ENCODE peak calls at places on chromosomes 7 and 10, in eight cellular contexts. B is A549; W is stimulated activated CD4-positive, alpha-beta T cell treated with anti-CD3 and anti-CD28 coated beads, Interleukin-1b, Interleukin-23, amount 100 ng/mL, for 4 hours; L is GM04504; M is OCI-M1; A is type B pancreatic cell; O is effector CD4-positive, alpha-beta T cell; N is body of pancreas. E is an unnamed sample.

GRCh38 chr7:29858080-29858951 is 52.0 kb downstream of the WIPF3 start:
- DNase-seq in B (no peak), W (no peak), L (no peak), M (no peak), A (no peak), O (no peak), N (no peak), E (no peak)

GRCh38 chr7:151795168-151795754 is 81.7 kb downstream of the PRKAG2 start:
- DNase-seq in B (no peak), W (peak; percentile 60), L (no peak), M (no peak), A (no peak), O (peak; percentile 40), N (no peak), E (no peak)

GRCh38 chr10:76717141-76717540 is 920.5 kb downstream of the KCNMA1 start:
- DNase-seq in B (no peak), W (no peak), L (peak; percentile 11), M (no peak), A (no peak), O (no peak), N (no peak), E (no peak)

GRCh38 chr7:111919164-111919563 is 287.0 kb downstream of the DOCK4 start:
- DNase-seq in B (no peak), W (no peak), L (no peak), M (no peak), A (no peak), O (no peak), N (no peak), E (no peak)

GRCh38 chr10:98423691-98424120 is 8.7 kb upstream of the PYROXD2 start:
- DNase-seq in B (no peak), W (no peak), L (no peak), M (no peak), A (no peak), O (no peak), N (no peak), E (peak; percentile 70)

GRCh38 chr10:115762029-115762428 is 511.0 kb downstream of the GFRA1 start:
- DNase-seq in B (no peak), W (no peak), L (no peak), M (no peak), A (no peak), O (no peak), N (no peak), E (no peak)

GRCh38 chr7:138030679-138031351 is 28.9 kb upstream of the CREB3L2 start:
- DNase-seq in B (no peak), W (no peak), L (no peak), M (no peak), A (no peak), O (no peak), N (no peak), E (no peak)

GRCh38 chr10:31197886-31198285 is 121.1 kb upstream of the ZEB1 start:
- DNase-seq in B (no peak), W (no peak), L (no peak), M (no peak), A (no peak), O (no peak), N (no peak), E (no peak)

GRCh38 chr10:77989081-77989724 is 40.1 kb downstream of the POLR3A start:
- DNase-seq in B (no peak), W (no peak), L (no peak), M (no peak), A (no peak), O (no peak), N (peak; percentile 65), E (peak; percentile 57)

GRCh38 chr7:289756-290553 is at the start of gene FOXL3:
- DNase-seq in B (no peak), W (no peak), L (no peak), M (no peak), A (peak; percentile 64), O (no peak), N (no peak), E (no peak)

GRCh38 chr10:14468022-14468421 is 137.3 kb upstream of the FRMD4A start:
- DNase-seq in B (no peak), W (no peak), L (no peak), M (no peak), A (no peak), O (no peak), N (no peak), E (no peak)

GRCh38 chr10:103676058-103676785 is 179.2 kb downstream of the SH3PXD2A start:
- DNase-seq in B (no peak), W (no peak), L (no peak), M (no peak), A (no peak), O (no peak), N (peak; percentile 42), E (peak; percentile 86)

GRCh38 chr7:74044366-74045350 is 16.7 kb downstream of the ELN start:
- DNase-seq in B (no peak), W (no peak), L (no peak), M (no peak), A (no peak), O (no peak), N (no peak), E (no peak)

GRCh38 chr10:127119901-127120300 is 76.5 kb downstream of the INSYN2A start:
- DNase-seq in B (no peak), W (no peak), L (no peak), M (no peak), A (no peak), O (no peak), N (no peak), E (no peak)

GRCh38 chr7:144649120-144649519 is 186.7 kb downstream of the TPK1 start:
- DNase-seq in B (no peak), W (no peak), L (no peak), M (no peak), A (no peak), O (no peak), N (no peak), E (no peak)